ENCODE peak calls at places on chromosomes 3 and 15, in seven cellular contexts. One of them, this sample, is unnamed.

GRCh38 chr3:52841211-52841980 is 6.6 kb upstream of the MUSTN1 start:
- DNase-seq in GM03348: no peak
- DNase-seq in head of caudate nucleus: no peak
- DNase-seq in HuH-7.5: no peak
- DNase-seq in renal cortical epithelial cell: no peak
- DNase-seq in anterior cingulate cortex: no peak
- DNase-seq in neural crest cell: no peak
- DNase-seq in this sample: no peak

GRCh38 chr15:97576916-97577645 is 383.4 kb upstream of the ARRDC4 start:
- DNase-seq in GM03348: no peak
- DNase-seq in HuH-7.5: no peak
- DNase-seq in head of caudate nucleus: no peak
- DNase-seq in neural crest cell: no peak
- DNase-seq in renal cortical epithelial cell: no peak
- DNase-seq in anterior cingulate cortex: no peak
- DNase-seq in this sample: no peak

GRCh38 chr3:12175844-12176453 is 17.2 kb upstream of the TIMP4 start:
- DNase-seq in head of caudate nucleus: peak; percentile 28
- DNase-seq in HuH-7.5: peak; percentile 77
- DNase-seq in GM03348: peak; percentile 71
- DNase-seq in renal cortical epithelial cell: peak; percentile 38
- DNase-seq in anterior cingulate cortex: no peak
- DNase-seq in neural crest cell: peak; percentile 62
- DNase-seq in this sample: peak; percentile 45

GRCh38 chr3:133464573-133464972 is 64.7 kb downstream of the BFSP2 start:
- DNase-seq in GM03348: peak; percentile 71
- DNase-seq in anterior cingulate cortex: no peak
- DNase-seq in neural crest cell: no peak
- DNase-seq in head of caudate nucleus: no peak
- DNase-seq in HuH-7.5: no peak
- DNase-seq in renal cortical epithelial cell: peak; percentile 73
- DNase-seq in this sample: peak; percentile 72

GRCh38 chr3:100073555-100074307 is 40.6 kb downstream of the FILIP1L start:
- DNase-seq in head of caudate nucleus: no peak
- DNase-seq in GM03348: no peak
- DNase-seq in neural crest cell: peak; percentile 5
- DNase-seq in HuH-7.5: no peak
- DNase-seq in renal cortical epithelial cell: no peak
- DNase-seq in anterior cingulate cortex: no peak
- DNase-seq in this sample: no peak

GRCh38 chr3:83226751-83227150 is 1465.3 kb upstream of the GBE1 start:
- DNase-seq in head of caudate nucleus: no peak
- DNase-seq in GM03348: no peak
- DNase-seq in renal cortical epithelial cell: no peak
- DNase-seq in neural crest cell: no peak
- DNase-seq in anterior cingulate cortex: no peak
- DNase-seq in HuH-7.5: no peak
- DNase-seq in this sample: no peak

GRCh38 chr15:41334293-41335120 is 1.8 kb downstream of the NUSAP1 start:
- DNase-seq in renal cortical epithelial cell: no peak
- DNase-seq in neural crest cell: no peak
- DNase-seq in GM03348: no peak
- DNase-seq in anterior cingulate cortex: no peak
- DNase-seq in head of caudate nucleus: no peak
- DNase-seq in HuH-7.5: no peak
- DNase-seq in this sample: peak; percentile 20

GRCh38 chr3:52121459-52121795 is 32.8 kb downstream of the POC1A start:
- DNase-seq in neural crest cell: no peak
- DNase-seq in HuH-7.5: no peak
- DNase-seq in renal cortical epithelial cell: no peak
- DNase-seq in GM03348: no peak
- DNase-seq in head of caudate nucleus: peak; percentile 40
- DNase-seq in anterior cingulate cortex: no peak
- DNase-seq in this sample: no peak

GRCh38 chr3:183220828-183221227 is 32.2 kb upstream of the B3GNT5 start:
- DNase-seq in anterior cingulate cortex: no peak
- DNase-seq in neural crest cell: no peak
- DNase-seq in GM03348: no peak
- DNase-seq in HuH-7.5: no peak
- DNase-seq in head of caudate nucleus: no peak
- DNase-seq in renal cortical epithelial cell: no peak
- DNase-seq in this sample: no peak

GRCh38 chr3:76673171-76673570 is 366.7 kb upstream of the ROBO2 start:
- DNase-seq in neural crest cell: no peak
- DNase-seq in head of caudate nucleus: no peak
- DNase-seq in HuH-7.5: no peak
- DNase-seq in GM03348: no peak
- DNase-seq in renal cortical epithelial cell: no peak
- DNase-seq in anterior cingulate cortex: no peak
- DNase-seq in this sample: no peak

GRCh38 chr15:81265944-81266775 is 57.8 kb downstream of the STARD5 start:
- DNase-seq in GM03348: peak; percentile 87
- DNase-seq in anterior cingulate cortex: peak; percentile 43
- DNase-seq in HuH-7.5: peak; percentile 76
- DNase-seq in renal cortical epithelial cell: peak; percentile 53
- DNase-seq in neural crest cell: peak; percentile 92
- DNase-seq in head of caudate nucleus: peak; percentile 82
- DNase-seq in this sample: peak; percentile 93